ENCODE peak calls at places on chromosomes 11 and 22, in four cellular contexts. One of them, this sample, is unnamed.

GRCh38 chr11:105432241-105432995 is 177.5 kb upstream of the GRIA4 start:
- DNase-seq in GM12878: no peak
- DNase-seq in HL-60: no peak
- DNase-seq in K562: no peak
- DNase-seq in this sample: no peak

GRCh38 chr11:27995082-27995481 is 112.9 kb downstream of the KIF18A start:
- DNase-seq in GM12878: no peak
- DNase-seq in HL-60: no peak
- DNase-seq in K562: no peak
- DNase-seq in this sample: no peak

GRCh38 chr11:102911758-102912481 is 37.1 kb upstream of the MMP12 start:
- DNase-seq in GM12878: no peak
- DNase-seq in HL-60: no peak
- DNase-seq in K562: no peak
- DNase-seq in this sample: no peak

GRCh38 chr11:43923327-43924111 is 18.9 kb upstream of the C11orf96 start:
- DNase-seq in GM12878: no peak
- DNase-seq in HL-60: no peak
- DNase-seq in K562: no peak
- DNase-seq in this sample: no peak

GRCh38 chr22:32824531-32825315 is 23.2 kb downstream of the TIMP3 start:
- DNase-seq in GM12878: no peak
- DNase-seq in HL-60: no peak
- DNase-seq in K562: no peak
- DNase-seq in this sample: no peak

GRCh38 chr11:112762686-112763048 is 198.6 kb upstream of the NCAM1 start:
- DNase-seq in GM12878: no peak
- DNase-seq in HL-60: no peak
- DNase-seq in K562: no peak
- DNase-seq in this sample: no peak

GRCh38 chr11:1743587-1744136 is 6.7 kb downstream of the IFITM10 start:
- DNase-seq in GM12878: no peak
- DNase-seq in HL-60: no peak
- DNase-seq in K562: no peak
- DNase-seq in this sample: no peak

GRCh38 chr22:23608583-23608982 is 23.5 kb downstream of the DRICH1 start:
- DNase-seq in GM12878: no peak
- DNase-seq in HL-60: no peak
- DNase-seq in K562: peak
- DNase-seq in this sample: no peak

GRCh38 chr11:64725601-64726139 is 2.7 kb upstream of the NRXN2 start:
- DNase-seq in GM12878: no peak
- DNase-seq in HL-60: no peak
- DNase-seq in K562: no peak
- DNase-seq in this sample: no peak

GRCh38 chr11:1765871-1766718 is 2.4 kb upstream of the CTSD start:
- DNase-seq in GM12878: no peak
- DNase-seq in HL-60: no peak
- DNase-seq in K562: no peak
- DNase-seq in this sample: no peak

GRCh38 chr11:720642-721346 is 14.8 kb downstream of the EPS8L2 start:
- DNase-seq in GM12878: no peak
- DNase-seq in HL-60: no peak
- DNase-seq in K562: peak
- DNase-seq in this sample: no peak

GRCh38 chr11:12216100-12216499 is 105.7 kb downstream of the MICAL2 start:
- DNase-seq in GM12878: no peak
- DNase-seq in HL-60: no peak
- DNase-seq in K562: no peak
- DNase-seq in this sample: no peak

GRCh38 chr11:67404515-67405195 is 772 bp downstream of the TBC1D10C start:
- DNase-seq in GM12878: no peak
- DNase-seq in HL-60: peak
- DNase-seq in K562: no peak
- DNase-seq in this sample: no peak

GRCh38 chr11:8756201-8756600 is 73.6 kb downstream of the RPL27A start:
- DNase-seq in GM12878: no peak
- DNase-seq in HL-60: no peak
- DNase-seq in K562: no peak
- DNase-seq in this sample: no peak

GRCh38 chr22:28283025-28283654 is 364.1 kb upstream of the PITPNB start:
- DNase-seq in GM12878: no peak
- DNase-seq in HL-60: no peak
- DNase-seq in K562: no peak
- DNase-seq in this sample: no peak

GRCh38 chr22:29343313-29343805 is 27.9 kb upstream of the RASL10A start:
- DNase-seq in GM12878: no peak
- DNase-seq in HL-60: no peak
- DNase-seq in K562: peak
- DNase-seq in this sample: no peak

GRCh38 chr22:49307071-49307830 is 520.4 kb downstream of the BRD1 start:
- DNase-seq in GM12878: no peak
- DNase-seq in HL-60: no peak
- DNase-seq in K562: no peak
- DNase-seq in this sample: no peak

GRCh38 chr11:78547931-78548705 is 26.5 kb downstream of the NARS2 start:
- DNase-seq in GM12878: no peak
- DNase-seq in HL-60: no peak
- DNase-seq in K562: no peak
- DNase-seq in this sample: no peak

DNA sequence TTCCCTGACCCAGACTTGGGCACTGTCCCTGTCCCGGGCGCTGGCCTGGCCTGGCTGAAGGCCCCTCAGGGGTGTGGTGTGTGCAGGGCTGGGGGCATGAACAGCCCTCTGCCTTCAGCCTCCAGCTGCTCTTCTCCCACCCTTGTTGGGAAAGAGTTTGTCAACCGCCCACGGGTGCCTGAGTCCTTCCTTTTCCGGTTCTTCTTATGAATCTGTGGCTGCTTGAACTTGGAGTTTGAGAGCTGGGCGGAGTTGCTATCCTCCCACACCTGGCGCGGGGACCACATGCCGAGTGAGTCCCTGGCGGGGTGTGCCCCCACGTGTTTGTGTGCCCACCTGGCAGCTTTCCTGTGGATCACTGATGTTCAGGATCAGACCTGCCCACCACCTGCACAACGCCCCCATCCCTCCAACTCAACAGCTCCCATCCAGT is 13.4 kb downstream of the NFAM1 start:
- DNase-seq in GM12878: no peak
- DNase-seq in HL-60: no peak
- DNase-seq in K562: no peak
- DNase-seq in this sample: no peak
- TF ChIP-seq SPI1 in GM12878: no peak
- TF ChIP-seq SPI1 in HL-60: no peak
- TF ChIP-seq SPI1 in K562: no peak
- TF ChIP-seq SPI1 in this sample: no peak

GRCh38 chr11:82527185-82527584 is 206.5 kb downstream of the FAM181B start:
- DNase-seq in GM12878: no peak
- DNase-seq in HL-60: no peak
- DNase-seq in K562: no peak
- DNase-seq in this sample: no peak
- TF ChIP-seq SPI1 in GM12878: no peak
- TF ChIP-seq SPI1 in HL-60: no peak
- TF ChIP-seq SPI1 in K562: no peak
- TF ChIP-seq SPI1 in this sample: no peak

DNA sequence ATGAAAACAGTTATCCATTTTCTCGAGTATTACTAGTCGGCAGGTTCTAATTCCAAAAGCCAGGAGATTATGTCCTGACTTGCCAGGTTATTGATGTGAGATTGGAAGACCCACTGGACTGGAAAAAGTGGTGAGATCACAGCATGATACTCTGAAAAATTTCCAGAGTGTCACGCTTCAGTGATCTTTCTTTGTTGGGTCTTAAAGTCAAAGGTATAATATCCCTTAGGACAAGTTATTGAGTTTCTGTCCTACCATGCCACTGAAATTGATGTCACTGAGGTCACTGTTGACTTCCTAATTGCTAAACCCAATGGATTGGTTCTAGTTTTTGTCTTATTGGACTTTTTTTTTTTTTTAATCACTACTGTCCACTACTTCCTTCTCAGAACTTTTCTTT is 104.5 kb upstream of the GRAMD1B start:
- DNase-seq in GM12878: no peak
- DNase-seq in HL-60: no peak
- DNase-seq in K562: no peak
- DNase-seq in this sample: no peak
- TF ChIP-seq SPI1 in GM12878: no peak
- TF ChIP-seq SPI1 in HL-60: no peak
- TF ChIP-seq SPI1 in K562: no peak
- TF ChIP-seq SPI1 in this sample: no peak

GRCh38 chr11:107221743-107222142 is 203.5 kb upstream of the GUCY1A2 start:
- DNase-seq in GM12878: no peak
- DNase-seq in HL-60: no peak
- DNase-seq in K562: no peak
- DNase-seq in this sample: no peak

GRCh38 chr11:107215006-107215405 is 196.7 kb upstream of the GUCY1A2 start:
- DNase-seq in GM12878: no peak
- DNase-seq in HL-60: no peak
- DNase-seq in K562: no peak
- DNase-seq in this sample: no peak

GRCh38 chr11:107217444-107217843 is 199.2 kb upstream of the GUCY1A2 start:
- DNase-seq in GM12878: no peak
- DNase-seq in HL-60: no peak
- DNase-seq in K562: no peak
- DNase-seq in this sample: no peak

GRCh38 chr11:107218123-107219084 is 200.1 kb upstream of the GUCY1A2 start:
- DNase-seq in GM12878: no peak
- DNase-seq in HL-60: no peak
- DNase-seq in K562: no peak
- DNase-seq in this sample: no peak
- TF ChIP-seq SPI1 in GM12878: no peak
- TF ChIP-seq SPI1 in HL-60: no peak
- TF ChIP-seq SPI1 in K562: no peak
- TF ChIP-seq SPI1 in this sample: no peak

DNA sequence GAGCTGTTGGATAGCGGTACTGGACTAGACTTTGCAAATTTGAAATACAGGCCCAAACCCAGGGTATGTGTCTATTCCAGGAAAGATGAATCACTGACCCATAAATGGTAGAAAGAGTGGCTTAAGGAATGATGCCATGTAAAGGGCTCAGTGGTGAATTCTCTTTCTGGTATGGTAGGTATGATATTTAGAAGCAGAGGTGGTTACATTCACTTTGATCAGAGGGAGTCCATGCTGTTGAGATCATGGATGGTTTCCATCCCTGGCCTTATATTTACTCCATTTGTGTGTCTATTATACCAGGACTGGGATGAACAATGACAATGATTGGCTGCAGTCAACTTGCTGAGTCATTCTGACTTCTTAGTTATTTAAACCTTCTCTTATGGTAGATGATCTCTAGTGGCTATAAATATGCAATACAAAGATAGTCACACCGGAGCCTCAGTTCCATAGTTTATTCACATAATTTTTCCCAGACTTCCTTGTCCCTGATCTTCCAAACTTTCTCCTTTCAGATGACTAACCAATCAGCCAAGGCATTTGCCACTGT is 419.8 kb upstream of the LRRC4C start:
- DNase-seq in GM12878: no peak
- DNase-seq in HL-60: no peak
- DNase-seq in K562: no peak
- DNase-seq in this sample: no peak
- TF ChIP-seq SPI1 in GM12878: no peak
- TF ChIP-seq SPI1 in HL-60: no peak
- TF ChIP-seq SPI1 in K562: no peak
- TF ChIP-seq SPI1 in this sample: no peak

DNA sequence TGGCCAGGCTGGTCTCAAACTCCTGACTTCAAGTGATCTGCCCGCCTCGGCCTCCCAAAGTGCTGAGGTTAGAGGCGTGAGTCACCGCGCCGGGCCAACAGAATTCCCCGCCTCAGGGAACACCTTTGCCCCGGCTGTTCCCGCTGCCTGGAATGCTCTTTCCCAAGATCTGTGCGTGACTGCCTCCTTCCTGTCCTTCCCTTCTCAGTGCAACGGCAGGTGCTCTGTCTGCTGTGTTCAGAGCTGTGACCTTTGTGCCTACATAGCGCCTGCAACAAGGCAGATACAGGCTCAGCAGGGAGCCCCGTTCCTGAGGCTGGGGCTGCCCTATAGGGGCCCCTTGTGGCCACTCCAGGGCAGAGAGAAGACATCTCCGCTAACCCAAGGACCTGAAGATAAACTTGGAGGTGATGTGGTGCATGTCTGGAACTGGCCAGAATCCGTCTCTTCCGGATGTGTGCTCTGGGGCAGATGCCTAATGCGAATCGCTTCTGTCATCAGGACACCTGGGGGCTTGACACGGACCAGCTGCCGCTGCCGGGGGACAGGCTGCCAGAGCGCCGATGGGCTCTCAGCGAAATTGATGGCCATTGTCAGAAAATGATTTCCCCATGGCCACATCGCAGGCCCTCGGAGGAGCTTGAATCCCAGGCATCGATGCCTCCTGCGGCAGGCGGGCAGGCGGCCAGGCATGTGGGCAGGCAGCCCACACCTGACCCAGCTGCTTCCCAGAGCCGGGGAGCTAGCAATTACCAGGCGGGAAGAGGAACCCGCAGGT is 43.5 kb upstream of the TCF20 start:
- DNase-seq in GM12878: no peak
- DNase-seq in HL-60: no peak
- DNase-seq in K562: peak
- DNase-seq in this sample: peak
- TF ChIP-seq SPI1 in GM12878: no peak
- TF ChIP-seq SPI1 in HL-60: no peak
- TF ChIP-seq SPI1 in K562: no peak
- TF ChIP-seq SPI1 in this sample: no peak

GRCh38 chr11:118979434-118979833 is 7.9 kb downstream of the FOXR1 start:
- DNase-seq in GM12878: no peak
- DNase-seq in HL-60: no peak
- DNase-seq in K562: peak
- DNase-seq in this sample: no peak

GRCh38 chr11:118980191-118980881 is 8.8 kb downstream of the FOXR1 start:
- DNase-seq in GM12878: no peak
- DNase-seq in HL-60: no peak
- DNase-seq in K562: peak
- DNase-seq in this sample: no peak

GRCh38 chr11:118988280-118988679 is 9.7 kb upstream of the CENATAC start:
- DNase-seq in GM12878: no peak
- DNase-seq in HL-60: no peak
- DNase-seq in K562: no peak
- DNase-seq in this sample: no peak

DNA sequence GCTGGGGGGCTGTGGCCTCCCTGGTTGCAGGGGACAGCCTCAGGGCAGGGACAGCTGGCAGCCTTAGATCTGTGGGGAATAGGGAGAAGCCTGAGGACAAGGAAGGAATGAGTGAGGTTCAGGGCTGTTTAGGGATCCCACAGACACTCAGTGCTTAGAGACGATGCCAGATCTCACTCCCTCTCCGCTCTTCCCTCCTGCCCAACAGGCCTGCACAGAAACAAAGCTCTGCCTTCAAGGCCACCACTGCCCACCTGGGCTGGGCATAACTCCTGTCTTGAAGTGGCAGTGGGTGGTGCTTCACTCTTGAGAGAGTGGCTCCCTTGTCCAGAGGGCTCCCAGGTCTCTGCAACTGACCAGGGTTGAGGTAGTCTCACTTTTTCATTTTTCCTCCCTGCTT is 13.1 kb upstream of the CENATAC start:
- DNase-seq in GM12878: no peak
- DNase-seq in HL-60: no peak
- DNase-seq in K562: no peak
- DNase-seq in this sample: no peak
- TF ChIP-seq SPI1 in GM12878: no peak
- TF ChIP-seq SPI1 in HL-60: no peak
- TF ChIP-seq SPI1 in K562: no peak
- TF ChIP-seq SPI1 in this sample: no peak

GRCh38 chr11:35484435-35484834 is 41.0 kb downstream of the PAMR1 start:
- DNase-seq in GM12878: no peak
- DNase-seq in HL-60: no peak
- DNase-seq in K562: no peak
- DNase-seq in this sample: no peak
- TF ChIP-seq SPI1 in GM12878: no peak
- TF ChIP-seq SPI1 in HL-60: no peak
- TF ChIP-seq SPI1 in K562: no peak
- TF ChIP-seq SPI1 in this sample: no peak